ENCODE peak calls at places on chromosomes 11 and 22, in six cellular contexts. Q, U, G, M, B and L are unnamed samples.

GRCh38 chr22:28907311-28908008 is 24.1 kb downstream of the ZNRF3 start:
- DNase-seq in Q (peak; percentile 16), U (no peak), G (no peak), M (no peak), B (no peak), L (no peak)

GRCh38 chr11:14583252-14584105 is 60.1 kb upstream of the PDE3B start:
- DNase-seq in Q (no peak), U (no peak), G (no peak), M (no peak), B (no peak), L (no peak)

GRCh38 chr11:85180528-85180927 is 446.6 kb downstream of the DLG2 start:
- DNase-seq in Q (no peak), U (no peak), G (no peak), M (no peak), B (no peak), L (no peak)

GRCh38 chr22:28716686-28717085 is 24.9 kb downstream of the CHEK2 start:
- DNase-seq in Q (peak; percentile 21), U (no peak), G (no peak), M (no peak), B (no peak), L (peak; percentile 11)

GRCh38 chr11:46295312-46295995 is 18.0 kb downstream of the CREB3L1 start:
- DNase-seq in Q (peak; percentile 72), U (peak; percentile 91), G (peak; percentile 64), M (peak; percentile 73), B (peak; percentile 25), L (peak; percentile 82)

GRCh38 chr11:110856993-110857812 is 145.0 kb upstream of the ARHGAP20 start:
- DNase-seq in Q (peak; percentile 61), U (no peak), G (no peak), M (no peak), B (no peak), L (no peak)

GRCh38 chr11:43581370-43582023 is 99.0 kb upstream of the HSD17B12 start:
- DNase-seq in Q (no peak), U (no peak), G (no peak), M (no peak), B (no peak), L (no peak)

GRCh38 chr22:27726726-27727449 is 74.7 kb downstream of the MN1 start:
- DNase-seq in Q (peak; percentile 34), U (no peak), G (no peak), M (no peak), B (peak; percentile 3), L (peak; percentile 85)

GRCh38 chr11:133526790-133527189 is 5.5 kb downstream of the OPCML start:
- DNase-seq in Q (no peak), U (no peak), G (no peak), M (no peak), B (no peak), L (no peak)

GRCh38 chr11:14308114-14308896 is 50.7 kb downstream of the RRAS2 start:
- DNase-seq in Q (peak; percentile 58), U (no peak), G (no peak), M (no peak), B (no peak), L (peak; percentile 64)

GRCh38 chr11:118530180-118530682 is 761 bp upstream of the TMEM25 start:
- DNase-seq in Q (peak; percentile 5), U (no peak), G (no peak), M (no peak), B (no peak), L (peak; percentile 14)

GRCh38 chr11:8285228-8285627 is 21.6 kb upstream of the LMO1 start:
- DNase-seq in Q (no peak), U (peak; percentile 12), G (no peak), M (no peak), B (no peak), L (no peak)

GRCh38 chr22:41876275-41876674 is 38.6 kb downstream of the SHISA8 start:
- DNase-seq in Q (peak; percentile 32), U (no peak), G (no peak), M (no peak), B (no peak), L (no peak)

GRCh38 chr11:12329169-12329568 is 48.2 kb upstream of the PARVA start:
- DNase-seq in Q (no peak), U (no peak), G (no peak), M (no peak), B (no peak), L (no peak)

GRCh38 chr11:67284811-67285540 is 4.1 kb upstream of the ANKRD13D start:
- DNase-seq in Q (no peak), U (no peak), G (no peak), M (no peak), B (no peak), L (no peak)

GRCh38 chr22:19668748-19669147 is 45.6 kb upstream of the SEPTIN5 start:
- DNase-seq in Q (no peak), U (no peak), G (no peak), M (no peak), B (no peak), L (no peak)

GRCh38 chr11:61161190-61162091 is at the start of gene VPS37C:
- DNase-seq in Q (peak; percentile 83), U (peak; percentile 89), G (peak; percentile 44), M (peak; percentile 91), B (peak; percentile 82), L (peak; percentile 90)
- H2AK5ac ChIP-seq in Q (peak within 1 kb of the TSS; percentile 97), U (no peak within 1 kb of the TSS), G (peak within 1 kb of the TSS; percentile 19), M (no peak within 1 kb of the TSS), B (peak within 1 kb of the TSS; percentile 94), L (peak within 1 kb of the TSS; percentile 37)

GRCh38 chr11:86802146-86802545 is 1.8 kb downstream of the PRSS23 start:
- DNase-seq in Q (no peak), U (no peak), G (no peak), M (no peak), B (no peak), L (no peak)
- H3K9ac ChIP-seq in Q (peak overlapping the region; percentile 62), U (no peak overlapping the region), G (no peak overlapping the region), M (no peak overlapping the region), B (peak overlapping the region; percentile 24), L (peak overlapping the region; percentile 85)

DNA sequence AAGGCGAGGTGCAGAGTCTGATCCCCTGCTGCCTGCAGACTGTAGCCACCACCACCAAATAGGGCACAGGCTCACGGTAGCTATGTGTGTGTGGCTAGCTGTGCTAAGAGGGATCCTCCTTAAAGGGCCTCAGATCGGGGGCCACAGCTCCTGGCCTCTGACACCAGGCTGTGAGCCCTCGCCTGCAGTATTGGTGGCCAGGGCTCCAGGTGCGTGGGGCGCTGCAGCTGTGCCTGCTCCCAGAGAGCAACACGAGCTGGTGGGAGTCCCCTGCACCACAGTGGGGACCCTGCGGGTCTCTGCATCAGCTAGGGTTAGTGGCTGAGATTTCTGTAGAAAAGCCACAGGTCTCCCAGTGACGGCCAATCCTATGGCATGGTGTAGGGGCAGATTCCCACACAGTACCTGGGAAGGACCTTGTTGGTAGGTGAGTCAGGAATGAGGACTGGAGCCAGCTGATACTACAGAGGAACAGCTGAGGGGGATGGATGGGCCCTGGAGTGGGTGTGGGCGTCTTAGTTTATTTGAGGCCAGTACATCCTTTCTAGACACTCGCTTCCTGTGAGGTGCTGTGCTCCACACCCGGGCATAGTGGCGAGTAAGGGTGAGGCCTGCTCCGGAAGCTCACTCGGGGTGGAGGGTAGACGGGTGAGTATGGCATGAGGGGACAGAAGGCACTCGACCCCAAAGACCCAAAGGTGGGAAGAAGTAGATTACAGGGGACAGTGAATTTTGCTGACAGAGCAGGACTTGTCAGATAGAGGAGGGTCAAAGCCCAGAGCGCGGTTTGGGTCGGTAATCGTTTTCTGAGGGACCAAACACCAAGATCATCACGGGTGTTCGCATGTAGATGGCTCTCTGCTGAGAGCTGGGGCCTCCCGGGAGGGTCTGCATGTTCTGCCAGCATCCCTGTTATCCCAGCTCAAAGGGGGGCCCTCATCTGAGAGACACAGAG is 212.5 kb downstream of the TBC1D22A start:
- DNase-seq in Q (no peak), U (no peak), G (no peak), M (no peak), B (no peak), L (no peak)
- H3K14ac ChIP-seq in Q (no peak overlapping the region), U (no peak overlapping the region), G (no peak overlapping the region), M (no peak overlapping the region), B (no peak overlapping the region), L (no peak overlapping the region)

GRCh38 chr11:94128746-94129504 is at the start of gene PANX1:
- DNase-seq in Q (peak; percentile 85), U (peak; percentile 86), G (no peak), M (peak; percentile 86), B (peak; percentile 91), L (peak; percentile 91)
- H2AK5ac ChIP-seq in Q (peak within 1 kb of the TSS; percentile 92), U (no peak within 1 kb of the TSS), G (peak within 1 kb of the TSS; percentile 29), M (peak within 1 kb of the TSS; percentile 65), B (peak within 1 kb of the TSS; percentile 45), L (no peak within 1 kb of the TSS)